ENCODE peak calls at places on chromosomes 5 and 9, in six cellular contexts. H is endothelial cell of umbilical vein; I is spleen; O is Panc1; P is psoas muscle; W is CD8-positive, alpha-beta T cell. F is an unnamed sample.

GRCh38 chr9:36991516-36992134 is 42.4 kb downstream of the PAX5 start:
- DNase-seq in H (peak; percentile 16), I (no peak), O (peak; percentile 47), P (no peak), W (no peak), F (no peak)

GRCh38 chr5:51389582-51390463 is 6.6 kb downstream of the ISL1 start:
- DNase-seq in H (no peak), I (no peak), O (no peak), P (no peak), W (no peak), F (peak; percentile 38)

GRCh38 chr9:134554750-134555655 is 86.6 kb upstream of the COL5A1 start:
- DNase-seq in H (no peak), I (peak; percentile 49), O (no peak), P (peak; percentile 54), W (no peak), F (peak; percentile 76)

GRCh38 chr5:135020111-135020895 is 13.7 kb downstream of the PITX1 start:
- DNase-seq in H (no peak), I (peak; percentile 37), O (no peak), P (peak; percentile 25), W (no peak), F (no peak)

GRCh38 chr5:107242861-107243579 is 427.7 kb downstream of the EFNA5 start:
- DNase-seq in H (no peak), I (no peak), O (no peak), P (no peak), W (no peak), F (no peak)

GRCh38 chr5:120035815-120036577 is 406.6 kb downstream of the FAM170A start:
- DNase-seq in H (no peak), I (no peak), O (no peak), P (no peak), W (no peak), F (no peak)

GRCh38 chr5:78803386-78803785 is 154.8 kb upstream of the LHFPL2 start:
- DNase-seq in H (no peak), I (no peak), O (no peak), P (peak; percentile 84), W (no peak), F (peak; percentile 39)

GRCh38 chr5:158166424-158166823 is 307.5 kb upstream of the CLINT1 start:
- DNase-seq in H (no peak), I (no peak), O (no peak), P (no peak), W (no peak), F (no peak)

GRCh38 chr9:87290241-87290700 is 207.4 kb upstream of the DAPK1 start:
- DNase-seq in H (no peak), I (no peak), O (no peak), P (no peak), W (no peak), F (peak; percentile 55)

GRCh38 chr5:62779010-62779422 is 200.4 kb downstream of the LRRC70 start:
- DNase-seq in H (peak; percentile 52), I (no peak), O (peak; percentile 32), P (no peak), W (no peak), F (peak; percentile 81)

GRCh38 chr5:38165435-38165834 is 92.9 kb upstream of the EGFLAM start:
- DNase-seq in H (no peak), I (no peak), O (no peak), P (peak; percentile 83), W (no peak), F (no peak)

GRCh38 chr5:80192507-80193241 is 63.2 kb downstream of the SERINC5 start:
- DNase-seq in H (no peak), I (no peak), O (no peak), P (no peak), W (no peak), F (peak; percentile 46)
- H3K27ac ChIP-seq in H (no peak overlapping the region), I (peak overlapping the region; percentile 60), O (no peak overlapping the region), P (peak overlapping the region; percentile 58), W (peak overlapping the region; percentile 38), F (peak overlapping the region; percentile 11)

GRCh38 chr5:125298711-125299379 is 552.4 kb upstream of the ZNF608 start:
- DNase-seq in H (no peak), I (no peak), O (no peak), P (no peak), W (no peak), F (no peak)

GRCh38 chr5:125295405-125295872 is 549.0 kb upstream of the ZNF608 start:
- DNase-seq in H (peak; percentile 56), I (no peak), O (no peak), P (no peak), W (no peak), F (peak; percentile 38)

GRCh38 chr5:125301704-125302103 is 555.3 kb upstream of the ZNF608 start:
- DNase-seq in H (no peak), I (no peak), O (no peak), P (no peak), W (no peak), F (no peak)

GRCh38 chr5:125294844-125295243 is 548.4 kb upstream of the ZNF608 start:
- DNase-seq in H (no peak), I (no peak), O (no peak), P (no peak), W (no peak), F (no peak)

GRCh38 chr5:125298258-125298657 is 551.8 kb upstream of the ZNF608 start:
- DNase-seq in H (no peak), I (no peak), O (no peak), P (no peak), W (no peak), F (peak; percentile 33)
- H3K27ac ChIP-seq in H (no peak overlapping the region), I (no peak overlapping the region), O (peak overlapping the region; percentile 67), P (peak overlapping the region; percentile 56), W (no peak overlapping the region), F (no peak overlapping the region)

DNA sequence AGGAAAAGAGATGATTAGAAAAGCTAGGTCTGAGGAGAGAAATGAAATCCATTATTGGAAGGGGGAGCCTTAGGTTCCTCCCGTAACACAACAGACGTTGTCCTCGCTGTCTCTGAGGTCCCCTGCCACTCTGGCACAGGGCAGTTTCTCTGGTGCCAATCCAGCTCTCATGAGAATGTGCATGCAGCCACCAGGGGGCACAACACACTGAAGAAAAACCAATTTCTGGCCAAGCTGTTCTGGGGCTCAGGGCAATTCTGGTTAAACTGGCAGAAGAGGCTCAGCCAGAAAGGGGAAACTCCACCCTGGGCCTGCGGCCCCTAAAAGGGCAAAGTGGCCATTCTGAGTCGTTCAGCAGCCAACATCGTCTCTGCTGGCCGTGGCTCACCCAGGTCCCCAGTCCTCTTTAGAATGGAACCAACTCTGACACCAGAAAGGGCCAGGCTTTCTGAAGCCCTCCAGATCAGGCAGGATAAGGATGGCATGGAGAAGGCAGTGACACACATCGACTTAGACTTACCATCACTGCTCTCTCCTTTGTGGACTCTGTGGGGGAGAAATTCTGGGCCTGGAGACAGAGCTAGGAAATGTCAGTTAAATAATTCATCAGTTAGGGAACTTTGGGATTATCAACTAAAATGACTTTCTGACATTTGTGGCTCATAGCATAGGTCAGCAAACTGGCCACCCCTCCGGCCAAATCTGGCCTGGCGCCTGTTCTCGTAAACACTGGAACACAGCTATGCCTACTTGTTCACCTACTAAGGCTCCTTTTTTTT is 58.5 kb upstream of the GOLPH3 start:
- DNase-seq in H (peak; percentile 77), I (peak; percentile 89), O (peak; percentile 43), P (peak; percentile 86), W (peak; percentile 61), F (peak; percentile 86)
- H3K27ac ChIP-seq in H (no peak overlapping the region), I (peak overlapping the region; percentile 39), O (no peak overlapping the region), P (no peak overlapping the region), W (no peak overlapping the region), F (no peak overlapping the region)

DNA sequence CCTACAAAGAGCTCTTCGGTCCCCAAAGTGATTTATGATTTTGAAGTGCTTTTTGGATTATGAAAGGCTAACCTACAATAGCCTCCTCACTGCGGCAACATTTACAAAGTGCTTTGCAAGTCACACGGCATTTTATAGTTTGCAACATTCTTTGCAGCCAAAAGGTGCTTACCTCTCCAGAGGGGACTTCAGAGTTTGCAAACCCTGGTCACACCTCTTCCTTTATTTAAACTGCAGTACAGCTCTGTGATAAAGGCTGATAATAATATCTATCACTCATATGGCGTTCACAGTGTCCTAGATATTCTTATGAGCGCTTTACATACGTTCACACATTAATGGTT is 20.0 kb upstream of the CRB2 start:
- DNase-seq in H (no peak), I (no peak), O (no peak), P (no peak), W (no peak), F (no peak)
- H3K27ac ChIP-seq in H (no peak overlapping the region), I (peak overlapping the region; percentile 37), O (no peak overlapping the region), P (no peak overlapping the region), W (no peak overlapping the region), F (peak overlapping the region; percentile 33)

GRCh38 chr5:143376911-143377838 is 26.3 kb downstream of the NR3C1 start:
- DNase-seq in H (peak; percentile 34), I (no peak), O (no peak), P (no peak), W (no peak), F (peak; percentile 59)
- H3K27ac ChIP-seq in H (no peak overlapping the region), I (no peak overlapping the region), O (peak overlapping the region; percentile 9), P (peak overlapping the region; percentile 65), W (no peak overlapping the region), F (peak overlapping the region; percentile 38)

DNA sequence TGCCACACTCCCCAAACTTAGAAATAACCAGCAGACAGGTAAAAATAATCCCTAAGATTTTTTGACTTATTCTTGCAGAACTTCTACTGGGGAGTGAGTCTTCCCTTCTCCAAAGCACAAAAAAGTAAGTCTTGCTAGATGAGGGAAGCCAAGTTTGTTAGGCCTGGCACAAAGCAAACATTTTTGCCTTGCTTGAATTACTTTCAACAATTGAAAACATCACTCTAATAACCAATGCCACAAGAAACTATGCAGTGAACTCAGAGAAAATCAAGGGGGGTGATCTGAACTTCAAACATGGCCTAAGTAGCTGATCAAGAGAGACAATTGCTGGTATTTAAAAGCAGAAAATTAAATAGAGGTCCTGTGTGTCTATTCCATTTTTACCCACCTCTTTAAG is 123.6 kb upstream of the SLC1A3 start:
- DNase-seq in H (no peak), I (no peak), O (no peak), P (no peak), W (no peak), F (no peak)
- H3K27ac ChIP-seq in H (no peak overlapping the region), I (no peak overlapping the region), O (no peak overlapping the region), P (no peak overlapping the region), W (no peak overlapping the region), F (no peak overlapping the region)

GRCh38 chr5:64644831-64645230 is 45.5 kb upstream of the SHISAL2B start:
- DNase-seq in H (no peak), I (no peak), O (no peak), P (no peak), W (no peak), F (no peak)
- H3K27ac ChIP-seq in H (no peak overlapping the region), I (no peak overlapping the region), O (no peak overlapping the region), P (no peak overlapping the region), W (no peak overlapping the region), F (no peak overlapping the region)